ENCODE peak calls at places on chromosome 16, in eight cellular contexts. M is NCI-H1694; V is posterior cingulate gyrus; S is PC-9; C is stimulated activated CD4-positive, alpha-beta T cell treated with anti-CD3 and anti-CD28 coated beads, Interleukin-4, amount 100 ng/mL, for 24 hours; D is stimulated activated naive CD8-positive, alpha-beta T cell treated with anti-CD3 and anti-CD28 coated beads, Interleukin-15, Interleukin-2, amounts not matched to agents 100 U/mL and 50 U/mL, for 24 hours; I is fibroblast of the aortic adventitia; F is thoracic aorta. P is an unnamed sample.

GRCh38 chr16:66287916-66288315 is 78.6 kb upstream of the CDH5 start:
- DNase-seq in M (no peak), V (no peak), S (no peak), C (no peak), D (no peak), I (no peak), F (no peak), P (no peak)

GRCh38 chr16:80938035-80938927 is 68.4 kb downstream of the CMC2 start:
- DNase-seq in M (no peak), V (no peak), S (no peak), C (no peak), D (no peak), I (peak), F (peak), P (no peak)

GRCh38 chr16:56294599-56294998 is 103.3 kb downstream of the GNAO1 start:
- DNase-seq in M (no peak), V (no peak), S (peak), C (no peak), D (no peak), I (peak), F (no peak), P (no peak)

GRCh38 chr16:19657831-19658230 is 60.2 kb downstream of the KNOP1 start:
- DNase-seq in M (peak), V (no peak), S (no peak), C (no peak), D (no peak), I (no peak), F (no peak), P (no peak)

GRCh38 chr16:31350275-31351005 is 4.5 kb upstream of the ITGAX start:
- DNase-seq in M (no peak), V (no peak), S (no peak), C (no peak), D (no peak), I (no peak), F (no peak), P (no peak)

GRCh38 chr16:888901-889570 is 81.7 kb downstream of the LMF1 start:
- DNase-seq in M (no peak), V (no peak), S (no peak), C (no peak), D (no peak), I (no peak), F (no peak), P (no peak)

GRCh38 chr16:35188288-35189155 is 1729.1 kb downstream of the TP53TG3F start:
- DNase-seq in M (no peak), V (no peak), S (no peak), C (no peak), D (no peak), I (no peak), F (no peak), P (no peak)

GRCh38 chr16:35750157-35750689 is 2290.8 kb downstream of the TP53TG3F start:
- DNase-seq in M (no peak), V (no peak), S (no peak), C (no peak), D (no peak), I (no peak), F (no peak), P (no peak)

GRCh38 chr16:14392960-14393359 is 237.1 kb downstream of the PARN start:
- DNase-seq in M (no peak), V (no peak), S (no peak), C (no peak), D (no peak), I (no peak), F (no peak), P (no peak)

GRCh38 chr16:47574091-47575054 is 113.2 kb downstream of the PHKB start:
- DNase-seq in M (no peak), V (no peak), S (peak), C (peak), D (peak), I (peak), F (no peak), P (no peak)

GRCh38 chr16:83949724-83950001 is 3.4 kb upstream of the OSGIN1 start:
- DNase-seq in M (no peak), V (no peak), S (no peak), C (no peak), D (no peak), I (no peak), F (no peak), P (no peak)

GRCh38 chr16:77877712-77878111 is 89.3 kb downstream of the VAT1L start:
- DNase-seq in M (no peak), V (no peak), S (no peak), C (no peak), D (no peak), I (peak), F (no peak), P (no peak)

GRCh38 chr16:89248196-89249005 is 30.9 kb downstream of the ZNF778 start:
- DNase-seq in M (no peak), V (no peak), S (no peak), C (no peak), D (no peak), I (no peak), F (no peak), P (no peak)

GRCh38 chr16:52099382-52099781 is 447.6 kb downstream of the TOX3 start:
- DNase-seq in M (no peak), V (no peak), S (no peak), C (no peak), D (no peak), I (no peak), F (no peak), P (no peak)

GRCh38 chr16:66905633-66906539 is 12.8 kb downstream of the CDH16 start:
- DNase-seq in M (no peak), V (no peak), S (no peak), C (no peak), D (peak), I (no peak), F (no peak), P (no peak)

GRCh38 chr16:30142672-30143346 is 19.8 kb upstream of the MAPK3 start:
- DNase-seq in M (no peak), V (no peak), S (peak), C (no peak), D (no peak), I (no peak), F (no peak), P (peak)

GRCh38 chr16:78505544-78506371 is 406.3 kb downstream of the WWOX start:
- DNase-seq in M (no peak), V (peak), S (no peak), C (no peak), D (no peak), I (peak), F (peak), P (peak)

GRCh38 chr16:12255473-12255872 is 278.9 kb downstream of the SNX29 start:
- DNase-seq in M (no peak), V (no peak), S (no peak), C (no peak), D (no peak), I (no peak), F (no peak), P (no peak)

GRCh38 chr16:51440096-51440495 is 289.0 kb upstream of the SALL1 start:
- DNase-seq in M (peak), V (peak), S (no peak), C (no peak), D (no peak), I (no peak), F (no peak), P (peak)

GRCh38 chr16:67245189-67245585 is 2.1 kb downstream of the FHOD1 start:
- DNase-seq in M (no peak), V (no peak), S (no peak), C (no peak), D (no peak), I (no peak), F (no peak), P (no peak)

GRCh38 chr16:57766714-57767348 is 31.3 kb downstream of the KATNB1 start:
- DNase-seq in M (no peak), V (no peak), S (no peak), C (no peak), D (no peak), I (no peak), F (no peak), P (no peak)

GRCh38 chr16:74325331-74325730 is 28.7 kb downstream of the PSMD7 start:
- DNase-seq in M (no peak), V (no peak), S (no peak), C (no peak), D (no peak), I (no peak), F (no peak), P (no peak)